ENCODE peak calls at places on chromosomes 7 and 10, in five cellular contexts. One of them, this sample, is unnamed.
A peak's percentile ranks its signal among the peaks of the same experiment; 100 is the strongest.

GRCh38 chr7:27187158-27187701 is 2.2 kb upstream of the HOXA11 start:
- DNase-seq in breast epithelium: no peak
- DNase-seq in BJ: peak; percentile 37
- DNase-seq in coronary artery: peak; percentile 7
- DNase-seq in stomach: no peak
- DNase-seq in this sample: no peak

GRCh38 chr7:107644704-107645083 is 15.9 kb upstream of the SLC26A4 start:
- DNase-seq in stomach: no peak
- DNase-seq in breast epithelium: no peak
- DNase-seq in BJ: no peak
- DNase-seq in coronary artery: no peak
- DNase-seq in this sample: no peak

GRCh38 chr10:58755688-58756087 is 243.0 kb downstream of the BICC1 start:
- DNase-seq in breast epithelium: no peak
- DNase-seq in BJ: peak; percentile 56
- DNase-seq in stomach: no peak
- DNase-seq in coronary artery: no peak
- DNase-seq in this sample: no peak

GRCh38 chr7:4951903-4952636 is 6.9 kb downstream of the MMD2 start:
- DNase-seq in breast epithelium: no peak
- DNase-seq in BJ: no peak
- DNase-seq in coronary artery: no peak
- DNase-seq in stomach: no peak
- DNase-seq in this sample: no peak

GRCh38 chr10:21393941-21394340 is 131.5 kb downstream of the SKIDA1 start:
- DNase-seq in BJ: no peak
- DNase-seq in stomach: no peak
- DNase-seq in breast epithelium: no peak
- DNase-seq in coronary artery: no peak
- DNase-seq in this sample: no peak

GRCh38 chr7:101277155-101277554 is 32.3 kb upstream of the FIS1 start:
- DNase-seq in coronary artery: no peak
- DNase-seq in stomach: no peak
- DNase-seq in BJ: no peak
- DNase-seq in breast epithelium: no peak
- DNase-seq in this sample: no peak

GRCh38 chr7:140214075-140214684 is 37.4 kb upstream of the KDM7A start:
- DNase-seq in breast epithelium: no peak
- DNase-seq in BJ: no peak
- DNase-seq in stomach: peak; percentile 92
- DNase-seq in coronary artery: no peak
- DNase-seq in this sample: no peak

GRCh38 chr10:3865565-3865964 is 80.6 kb upstream of the KLF6 start:
- DNase-seq in breast epithelium: no peak
- DNase-seq in BJ: no peak
- DNase-seq in coronary artery: no peak
- DNase-seq in stomach: no peak
- DNase-seq in this sample: no peak

GRCh38 chr10:102153093-102153620 is 968 bp downstream of the NOLC1 start:
- DNase-seq in stomach: no peak
- DNase-seq in BJ: no peak
- DNase-seq in coronary artery: no peak
- DNase-seq in breast epithelium: no peak
- DNase-seq in this sample: no peak

GRCh38 chr10:32061440-32061839 is 5.2 kb upstream of the KIF5B start:
- DNase-seq in stomach: no peak
- DNase-seq in BJ: no peak
- DNase-seq in breast epithelium: no peak
- DNase-seq in coronary artery: no peak
- DNase-seq in this sample: no peak

GRCh38 chr7:92667816-92668540 is 77.8 kb upstream of the FAM133B start:
- DNase-seq in BJ: no peak
- DNase-seq in stomach: no peak
- DNase-seq in coronary artery: no peak
- DNase-seq in breast epithelium: no peak
- DNase-seq in this sample: no peak

GRCh38 chr10:26380815-26381214 is 57.3 kb upstream of the APBB1IP start:
- DNase-seq in coronary artery: no peak
- DNase-seq in BJ: no peak
- DNase-seq in stomach: no peak
- DNase-seq in breast epithelium: no peak
- DNase-seq in this sample: no peak

GRCh38 chr7:43758861-43759683 is 592 bp downstream of the BLVRA start:
- DNase-seq in BJ: no peak
- DNase-seq in breast epithelium: no peak
- DNase-seq in coronary artery: no peak
- DNase-seq in stomach: peak; percentile 31
- DNase-seq in this sample: peak; percentile 89

GRCh38 chr7:128444242-128444641 is 11.4 kb upstream of the HILPDA start:
- DNase-seq in coronary artery: no peak
- DNase-seq in stomach: peak; percentile 53
- DNase-seq in breast epithelium: peak; percentile 67
- DNase-seq in BJ: no peak
- DNase-seq in this sample: no peak

GRCh38 chr7:20310963-20311742 is 19.5 kb upstream of the ITGB8 start:
- DNase-seq in coronary artery: no peak
- DNase-seq in BJ: peak; percentile 22
- DNase-seq in stomach: no peak
- DNase-seq in breast epithelium: no peak
- DNase-seq in this sample: no peak

GRCh38 chr7:98528079-98528478 is 89.0 kb upstream of the NPTX2 start:
- DNase-seq in breast epithelium: no peak
- DNase-seq in BJ: no peak
- DNase-seq in stomach: no peak
- DNase-seq in coronary artery: no peak
- DNase-seq in this sample: no peak

GRCh38 chr7:28296571-28297483 is 115.5 kb upstream of the CREB5 start:
- DNase-seq in coronary artery: no peak
- DNase-seq in BJ: no peak
- DNase-seq in stomach: no peak
- DNase-seq in breast epithelium: no peak
- DNase-seq in this sample: no peak

GRCh38 chr7:106367018-106367420 is 82.2 kb upstream of the NAMPT start:
- DNase-seq in BJ: no peak
- DNase-seq in stomach: no peak
- DNase-seq in breast epithelium: no peak
- DNase-seq in coronary artery: no peak
- DNase-seq in this sample: no peak

GRCh38 chr7:479115-479947 is 40.3 kb downstream of the PDGFA start:
- DNase-seq in breast epithelium: no peak
- DNase-seq in stomach: no peak
- DNase-seq in BJ: no peak
- DNase-seq in coronary artery: no peak
- DNase-seq in this sample: no peak

GRCh38 chr10:71888623-71889387 is 37.8 kb upstream of the PSAP start:
- DNase-seq in coronary artery: peak; percentile 87
- DNase-seq in breast epithelium: peak; percentile 56
- DNase-seq in stomach: peak; percentile 65
- DNase-seq in BJ: peak; percentile 69
- DNase-seq in this sample: peak; percentile 89

GRCh38 chr10:97851341-97852001 is 1.8 kb downstream of the GOLGA7B start:
- DNase-seq in breast epithelium: no peak
- DNase-seq in BJ: no peak
- DNase-seq in stomach: no peak
- DNase-seq in coronary artery: no peak
- DNase-seq in this sample: no peak

GRCh38 chr10:125217986-125218675 is 57.8 kb upstream of the CTBP2 start:
- DNase-seq in breast epithelium: no peak
- DNase-seq in stomach: no peak
- DNase-seq in BJ: no peak
- DNase-seq in coronary artery: no peak
- DNase-seq in this sample: no peak

GRCh38 chr10:78754269-78755074 is 314.3 kb upstream of the ZMIZ1 start:
- DNase-seq in breast epithelium: no peak
- DNase-seq in BJ: peak; percentile 59
- DNase-seq in stomach: no peak
- DNase-seq in coronary artery: no peak
- DNase-seq in this sample: no peak

GRCh38 chr7:42400373-42400772 is 163.4 kb upstream of the GLI3 start:
- DNase-seq in breast epithelium: no peak
- DNase-seq in coronary artery: no peak
- DNase-seq in stomach: no peak
- DNase-seq in BJ: no peak
- DNase-seq in this sample: no peak

GRCh38 chr7:28106316-28106957 is 74.2 kb downstream of the JAZF1 start:
- DNase-seq in stomach: no peak
- DNase-seq in coronary artery: no peak
- DNase-seq in BJ: no peak
- DNase-seq in breast epithelium: no peak
- DNase-seq in this sample: no peak

GRCh38 chr10:131825150-131825907 is 75.5 kb upstream of the PPP2R2D start:
- DNase-seq in BJ: no peak
- DNase-seq in breast epithelium: peak; percentile 20
- DNase-seq in coronary artery: no peak
- DNase-seq in stomach: no peak
- DNase-seq in this sample: no peak

GRCh38 chr10:85204814-85205213 is 876.4 kb downstream of the CCSER2 start:
- DNase-seq in stomach: no peak
- DNase-seq in breast epithelium: no peak
- DNase-seq in BJ: no peak
- DNase-seq in coronary artery: no peak
- DNase-seq in this sample: no peak

GRCh38 chr10:74797550-74797949 is 28.9 kb upstream of the KAT6B start:
- DNase-seq in BJ: no peak
- DNase-seq in stomach: no peak
- DNase-seq in coronary artery: no peak
- DNase-seq in breast epithelium: no peak
- DNase-seq in this sample: no peak

GRCh38 chr10:70052462-70053211 is at the start of gene MACROH2A2:
- DNase-seq in stomach: peak; percentile 43
- DNase-seq in BJ: peak; percentile 21
- DNase-seq in breast epithelium: peak; percentile 58
- DNase-seq in coronary artery: no peak
- DNase-seq in this sample: peak; percentile 91
- TF ChIP-seq CTCF in stomach: no peak
- TF ChIP-seq CTCF in BJ: peak; percentile 47
- TF ChIP-seq CTCF in breast epithelium: no peak
- TF ChIP-seq CTCF in coronary artery: no peak
- TF ChIP-seq CTCF in this sample: peak; percentile 67

DNA sequence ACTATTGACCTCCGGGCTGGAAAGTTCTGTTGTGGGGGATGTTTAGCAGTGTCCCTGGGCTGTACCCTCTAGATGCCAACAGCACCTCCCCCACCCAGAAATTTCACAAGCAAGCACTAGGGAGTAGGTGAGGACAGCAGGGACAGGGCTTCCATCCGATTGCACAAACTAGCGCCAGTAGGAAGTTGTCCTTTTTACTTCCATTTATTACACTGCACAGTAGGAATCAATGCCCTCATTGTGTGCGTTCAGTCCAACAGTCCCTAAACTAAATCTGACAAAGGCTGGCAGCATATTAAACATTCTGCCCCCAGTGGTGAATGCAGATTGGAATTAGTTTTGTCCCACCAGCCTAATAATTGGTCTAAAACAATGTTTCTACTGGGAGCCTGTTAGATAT is 6.4 kb upstream of the SOSTDC1 start:
- DNase-seq in stomach: no peak
- DNase-seq in BJ: no peak
- DNase-seq in breast epithelium: no peak
- DNase-seq in coronary artery: no peak
- DNase-seq in this sample: no peak
- TF ChIP-seq CTCF in stomach: no peak
- TF ChIP-seq CTCF in BJ: no peak
- TF ChIP-seq CTCF in breast epithelium: no peak
- TF ChIP-seq CTCF in coronary artery: no peak
- TF ChIP-seq CTCF in this sample: no peak

DNA sequence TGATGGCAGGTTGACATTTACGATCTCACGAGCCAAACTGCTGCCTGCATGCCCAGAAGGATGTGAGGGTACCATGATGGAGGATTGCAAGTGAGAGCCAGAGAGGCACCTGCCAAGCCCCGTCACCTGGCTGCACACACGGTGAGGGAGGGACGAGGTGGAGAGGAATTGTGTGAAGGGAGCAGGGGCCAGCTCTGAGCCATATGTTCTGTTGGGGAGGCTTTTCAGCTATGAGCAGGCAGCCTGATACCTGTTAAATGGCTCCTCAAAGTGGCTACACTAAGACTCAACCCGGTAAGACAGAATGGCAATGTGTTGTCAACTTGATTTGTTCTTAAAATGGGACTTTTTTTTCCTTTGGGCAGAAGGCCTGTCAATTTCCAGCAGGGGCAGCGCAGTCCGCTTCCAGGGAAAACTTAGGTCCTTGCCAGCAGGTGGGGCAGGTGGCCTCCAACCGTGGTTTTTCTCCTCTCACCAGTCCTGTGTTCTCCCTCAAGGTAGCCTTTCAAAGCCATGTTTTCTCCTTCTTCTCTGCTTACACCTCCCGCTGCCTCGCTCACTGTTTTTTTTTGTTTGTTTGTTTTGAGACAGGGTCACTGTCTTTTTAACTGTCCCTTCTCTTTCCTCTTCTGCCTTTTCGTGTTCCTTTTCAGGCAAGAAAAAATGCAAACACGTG is 57.7 kb upstream of the ZNRF2 start:
- DNase-seq in stomach: peak; percentile 75
- DNase-seq in BJ: no peak
- DNase-seq in coronary artery: no peak
- DNase-seq in breast epithelium: no peak
- DNase-seq in this sample: no peak
- TF ChIP-seq CTCF in stomach: no peak
- TF ChIP-seq CTCF in BJ: no peak
- TF ChIP-seq CTCF in coronary artery: no peak
- TF ChIP-seq CTCF in breast epithelium: no peak
- TF ChIP-seq CTCF in this sample: peak; percentile 38

GRCh38 chr7:124106575-124106974 is 73.7 kb upstream of the TMEM229A start:
- DNase-seq in coronary artery: no peak
- DNase-seq in stomach: no peak
- DNase-seq in BJ: no peak
- DNase-seq in breast epithelium: no peak
- DNase-seq in this sample: no peak

GRCh38 chr7:124100190-124100589 is 67.3 kb upstream of the TMEM229A start:
- DNase-seq in stomach: no peak
- DNase-seq in coronary artery: no peak
- DNase-seq in BJ: no peak
- DNase-seq in breast epithelium: no peak
- DNase-seq in this sample: no peak

DNA sequence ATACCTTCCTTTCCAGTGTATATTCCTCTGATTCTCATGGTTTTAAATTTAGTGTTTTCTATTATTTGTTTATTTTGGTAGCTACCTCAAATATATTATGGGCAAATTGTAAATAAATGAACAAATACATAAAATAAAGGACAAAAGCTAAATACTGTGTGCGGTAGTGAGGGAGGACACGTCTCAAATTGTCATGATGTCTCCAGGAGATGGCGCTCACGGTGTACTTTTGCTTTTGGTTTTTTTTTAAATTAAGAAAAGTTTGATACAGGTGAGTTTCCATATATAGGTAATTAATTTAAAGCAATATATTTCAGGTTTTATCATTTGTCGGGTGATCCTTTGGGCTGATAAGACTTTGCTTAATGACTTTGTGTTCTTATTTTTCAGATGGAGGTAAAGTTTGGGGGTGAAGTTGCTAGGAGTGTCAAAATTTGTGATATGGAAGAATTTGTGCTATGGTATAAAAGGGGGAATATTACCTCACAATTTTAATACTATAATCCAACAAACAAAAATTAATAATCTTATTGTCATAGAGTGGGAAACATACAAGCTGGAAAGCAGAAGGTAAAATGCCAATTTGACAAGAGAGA is 68.4 kb upstream of the TMEM229A start:
- DNase-seq in breast epithelium: no peak
- DNase-seq in coronary artery: no peak
- DNase-seq in BJ: no peak
- DNase-seq in stomach: peak; percentile 35
- DNase-seq in this sample: no peak
- TF ChIP-seq CTCF in breast epithelium: no peak
- TF ChIP-seq CTCF in coronary artery: no peak
- TF ChIP-seq CTCF in BJ: peak; percentile 12
- TF ChIP-seq CTCF in stomach: no peak
- TF ChIP-seq CTCF in this sample: peak; percentile 67

This sample was measured in osteocyte.